ENCODE peak calls at places on chromosomes 5 and 9, in six cellular contexts. H is WTC11; P is memory B cell; E is CD4-positive, alpha-beta T cell; N is stimulated activated CD8-positive, alpha-beta memory T cell treated with anti-CD3 and anti-CD28 coated beads, Interleukin-12 subunit alpha, Interleukin-12 subunit beta, amount 100 ng/mL, for 4 hours; M is activated T-cell treated with anti-CD3 and anti-CD28 coated beads, Interleukin-2, amount 50 U/mL, for 24 hours. L is an unnamed sample.
A peak's percentile ranks its signal among the peaks of the same experiment; 100 is the strongest.

GRCh38 chr5:177364159-177364962 is 6.6 kb downstream of the RGS14 start:
- DNase-seq in N (no peak), M (peak; percentile 62), H (no peak), E (no peak), P (no peak), L (no peak)

GRCh38 chr5:81422671-81423070 is 28.7 kb upstream of the ACOT12 start:
- DNase-seq in H (no peak), E (no peak), M (no peak), P (no peak), N (no peak), L (no peak)

GRCh38 chr5:135013445-135013844 is 20.6 kb downstream of the PITX1 start:
- DNase-seq in M (no peak), N (no peak), E (no peak), H (no peak), P (no peak), L (no peak)

GRCh38 chr9:6147847-6148246 is 67.8 kb upstream of the IL33 start:
- DNase-seq in H (no peak), P (no peak), E (no peak), N (no peak), M (no peak), L (no peak)

GRCh38 chr5:137328418-137328937 is 170.6 kb downstream of the SPOCK1 start:
- DNase-seq in E (no peak), M (no peak), P (no peak), H (no peak), N (no peak), L (no peak)

GRCh38 chr5:34591723-34592122 is 64.4 kb upstream of the RAI14 start:
- DNase-seq in M (no peak), E (no peak), P (no peak), H (no peak), N (no peak), L (no peak)

GRCh38 chr9:126307306-126308061 is 19.1 kb upstream of the MVB12B start:
- DNase-seq in E (no peak), M (no peak), H (no peak), P (no peak), N (no peak), L (no peak)

GRCh38 chr9:125106285-125106893 is 36.9 kb downstream of the SCAI start:
- DNase-seq in H (no peak), P (no peak), M (no peak), N (no peak), E (no peak), L (no peak)

GRCh38 chr5:37875051-37875787 is 35.4 kb upstream of the GDNF start:
- DNase-seq in M (no peak), E (no peak), H (no peak), N (no peak), P (no peak), L (no peak)

GRCh38 chr5:2200261-2200965 is 317.7 kb upstream of the IRX4 start:
- DNase-seq in E (no peak), N (no peak), P (no peak), M (no peak), H (no peak), L (no peak)

GRCh38 chr5:106825379-106825778 is 845.4 kb downstream of the EFNA5 start:
- DNase-seq in M (no peak), E (no peak), H (no peak), N (no peak), P (no peak), L (no peak)

GRCh38 chr5:177447066-177447610 is 524 bp downstream of the PRR7 start:
- DNase-seq in H (peak; percentile 78), P (peak; percentile 62), N (peak; percentile 55), E (peak; percentile 62), M (peak; percentile 79), L (peak; percentile 89)

GRCh38 chr5:173056783-173057061 is 570 bp downstream of the CREBRF start:
- DNase-seq in N (no peak), M (no peak), H (no peak), E (peak; percentile 81), P (no peak), L (no peak)

GRCh38 chr5:68229416-68229815 is 13.9 kb downstream of the PIK3R1 start:
- DNase-seq in E (no peak), H (no peak), M (no peak), N (no peak), P (no peak), L (no peak)

GRCh38 chr9:95516221-95516735 is 493 bp downstream of the PTCH1 start:
- DNase-seq in E (no peak), M (no peak), P (no peak), N (no peak), H (peak; percentile 29), L (peak; percentile 26)

GRCh38 chr9:127393680-127394079 is 3.3 kb upstream of the SLC2A8 start:
- DNase-seq in H (no peak), E (no peak), M (no peak), N (no peak), P (no peak), L (no peak)

GRCh38 chr5:109016300-109016699 is 268.6 kb downstream of the FER start:
- DNase-seq in E (no peak), H (no peak), M (no peak), N (no peak), P (no peak), L (no peak)

GRCh38 chr5:33102551-33102950 is 338.2 kb upstream of the TARS1 start:
- DNase-seq in N (no peak), M (no peak), H (no peak), P (no peak), E (no peak), L (no peak)

GRCh38 chr5:77960863-77961396 is 184.8 kb upstream of the TBCA start:
- DNase-seq in H (no peak), E (no peak), N (no peak), M (no peak), P (no peak), L (no peak)

GRCh38 chr5:116289276-116289675 is 204.5 kb downstream of the COMMD10 start:
- DNase-seq in E (no peak), P (no peak), N (no peak), M (no peak), H (peak; percentile 67), L (peak; percentile 8)

GRCh38 chr9:98962861-98963260 is 19.2 kb downstream of the COL15A1 start:
- DNase-seq in H (peak; percentile 33), M (no peak), N (no peak), P (no peak), E (no peak), L (no peak)

GRCh38 chr9:18726546-18726945 is 252.6 kb downstream of the ADAMTSL1 start:
- DNase-seq in P (no peak), E (no peak), H (no peak), N (no peak), M (no peak), L (no peak)

GRCh38 chr9:107693620-107694326 is 204.2 kb upstream of the KLF4 start:
- DNase-seq in P (no peak), N (no peak), E (no peak), M (no peak), H (no peak), L (no peak)

GRCh38 chr5:141845371-141845821 is 32.8 kb downstream of the PCDH1 start:
- DNase-seq in P (no peak), H (peak; percentile 63), E (no peak), N (no peak), M (peak; percentile 38), L (peak; percentile 61)

GRCh38 chr5:125409101-125409495 is 662.7 kb upstream of the ZNF608 start:
- DNase-seq in N (no peak), M (no peak), H (no peak), E (no peak), P (no peak), L (no peak)

GRCh38 chr5:33343661-33344327 is 97.0 kb upstream of the TARS1 start:
- DNase-seq in H (no peak), N (no peak), E (no peak), M (no peak), P (no peak), L (no peak)

GRCh38 chr9:114156658-114157421 is 1.5 kb downstream of the COL27A1 start:
- DNase-seq in P (no peak), N (peak; percentile 22), H (peak; percentile 53), M (peak; percentile 52), E (no peak), L (no peak)

GRCh38 chr5:96663608-96664007 is 1.4 kb downstream of the CAST start:
- DNase-seq in N (no peak), H (no peak), M (no peak), E (no peak), P (no peak), L (no peak)

GRCh38 chr9:126159661-126160060 is 167.0 kb upstream of the MVB12B start:
- DNase-seq in M (no peak), P (no peak), N (no peak), E (no peak), H (no peak), L (no peak)

GRCh38 chr9:89533396-89534187 is 35.7 kb upstream of the SEMA4D start:
- DNase-seq in P (no peak), N (no peak), M (peak; percentile 29), E (no peak), H (no peak), L (no peak)

GRCh38 chr5:119301947-119302346 is 53.9 kb upstream of the TNFAIP8 start:
- DNase-seq in H (no peak), N (no peak), P (no peak), M (no peak), E (no peak), L (no peak)

GRCh38 chr5:152256580-152256979 is 148.5 kb downstream of the NMUR2 start:
- DNase-seq in H (no peak), E (no peak), N (no peak), M (no peak), P (no peak), L (no peak)

GRCh38 chr9:79213417-79214125 is 358.2 kb upstream of the TLE4 start:
- DNase-seq in N (no peak), P (no peak), H (no peak), E (no peak), M (no peak), L (no peak)

GRCh38 chr5:37838152-37838932 is 1.5 kb downstream of the GDNF start:
- DNase-seq in P (no peak), N (no peak), M (peak; percentile 32), H (peak; percentile 66), E (no peak), L (no peak)